ENCODE peak calls at places on chromosomes 11 and 22, in eight cellular contexts. D is thoracic aorta, X is mesendoderm, W is PC-9, B is HCT116, Q is pancreas, Y is Karpas-422, M is GM23338. L is an unnamed sample.

GRCh38 chr11:64638017-64638664 is 47.1 kb downstream of the SLC22A12 start:
- DNase-seq in D (no peak), X (peak; percentile 56), W (no peak), B (no peak), Q (no peak), Y (no peak), M (peak; percentile 61), L (no peak)

GRCh38 chr11:128904872-128905344 is 13.8 kb downstream of the KCNJ5 start:
- DNase-seq in D (no peak), X (peak; percentile 32), W (peak; percentile 39), B (no peak), Q (no peak), Y (no peak), M (peak; percentile 44), L (peak; percentile 42)

GRCh38 chr11:110491577-110492352 is 62.0 kb downstream of the FDX1 start:
- DNase-seq in D (no peak), X (peak; percentile 56), W (no peak), B (no peak), Q (no peak), Y (no peak), M (no peak), L (no peak)

GRCh38 chr11:32333335-32333991 is 101.9 kb downstream of the WT1 start:
- DNase-seq in D (no peak), X (peak; percentile 81), W (no peak), B (no peak), Q (peak; percentile 65), Y (no peak), M (peak; percentile 81), L (peak; percentile 23)

GRCh38 chr22:31619611-31620300 is 42.3 kb downstream of the PISD start:
- DNase-seq in D (no peak), X (no peak), W (no peak), B (no peak), Q (no peak), Y (no peak), M (no peak), L (no peak)

GRCh38 chr11:1832181-1832988 is 2.4 kb upstream of the SYT8 start:
- DNase-seq in D (no peak), X (peak; percentile 26), W (peak; percentile 56), B (no peak), Q (peak; percentile 78), Y (peak; percentile 75), M (peak; percentile 70), L (no peak)

GRCh38 chr22:37817705-37818311 is 5.4 kb upstream of the GALR3 start:
- DNase-seq in D (no peak), X (peak; percentile 90), W (peak; percentile 91), B (no peak), Q (peak; percentile 92), Y (peak; percentile 87), M (peak; percentile 90), L (peak; percentile 41)

GRCh38 chr22:17629167-17629489 is 579 bp upstream of the ATP6V1E1 start:
- DNase-seq in D (no peak), X (no peak), W (no peak), B (no peak), Q (no peak), Y (no peak), M (peak; percentile 17), L (no peak)

GRCh38 chr22:41925783-41926460 is 684 bp downstream of the TNFRSF13C start:
- DNase-seq in D (no peak), X (peak; percentile 80), W (peak; percentile 78), B (no peak), Q (peak; percentile 84), Y (peak; percentile 93), M (peak; percentile 89), L (no peak)

GRCh38 chr22:30212996-30213441 is 33.5 kb downstream of the LIF start:
- DNase-seq in D (no peak), X (no peak), W (no peak), B (no peak), Q (peak; percentile 42), Y (no peak), M (no peak), L (no peak)

GRCh38 chr22:47195156-47195675 is 432.8 kb downstream of the TBC1D22A start:
- DNase-seq in D (no peak), X (no peak), W (no peak), B (no peak), Q (no peak), Y (no peak), M (no peak), L (no peak)

GRCh38 chr11:128553662-128554392 is 33.5 kb downstream of the ETS1 start:
- DNase-seq in D (no peak), X (peak; percentile 69), W (no peak), B (no peak), Q (no peak), Y (peak; percentile 66), M (no peak), L (no peak)

DNA sequence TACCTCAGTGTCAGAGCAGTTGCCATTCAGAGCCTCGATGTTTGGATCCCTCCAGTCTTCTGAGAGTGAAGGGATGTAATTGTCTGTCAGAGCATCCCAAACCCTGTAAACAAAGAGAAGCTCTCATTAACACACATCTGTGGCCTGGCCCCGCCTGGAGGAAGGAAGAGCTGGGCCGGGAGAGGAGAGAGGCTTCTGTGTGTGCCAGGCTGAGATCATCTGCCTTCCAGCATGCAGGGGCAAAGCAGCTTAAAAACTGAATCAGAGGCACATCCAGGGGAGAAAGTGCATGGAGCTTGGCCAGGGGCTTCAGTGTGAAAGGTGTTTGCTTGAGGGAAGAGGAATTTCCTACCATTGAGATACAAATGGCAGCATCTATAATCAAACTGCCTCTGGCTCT is 14.5 kb downstream of the FEZ1 start:
- DNase-seq in D (no peak), X (no peak), W (no peak), B (no peak), Q (no peak), Y (no peak), M (peak; percentile 44), L (peak; percentile 36)
- H3K27ac ChIP-seq in D (no peak overlapping the region), X (no peak overlapping the region), W (no peak overlapping the region), B (no peak overlapping the region), Q (no peak overlapping the region), Y (no peak overlapping the region), M (no peak overlapping the region), L (no peak overlapping the region)

DNA sequence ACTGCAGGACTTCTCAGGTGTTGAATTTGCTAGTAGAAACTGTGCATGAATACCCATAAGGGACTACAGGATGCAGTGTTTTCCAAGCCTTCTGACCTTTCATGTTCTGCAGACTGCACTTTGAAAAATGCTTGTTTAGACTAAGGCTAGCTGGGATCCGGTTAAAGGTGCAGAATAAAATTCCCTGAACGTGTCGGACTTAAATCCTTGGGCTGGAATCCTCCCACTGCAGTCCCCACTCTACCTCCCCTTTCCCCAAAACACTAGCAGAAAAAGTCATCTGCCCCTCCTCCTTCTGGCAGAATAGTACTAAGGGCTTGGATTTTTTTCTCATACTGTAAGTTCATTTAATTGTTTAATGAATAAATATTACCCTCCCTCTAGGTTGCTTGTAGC is 560 bp upstream of the AMPD3 start:
- DNase-seq in D (no peak), X (no peak), W (no peak), B (no peak), Q (no peak), Y (no peak), M (no peak), L (no peak)
- H3K27ac ChIP-seq in D (no peak overlapping the region), X (no peak overlapping the region), W (peak overlapping the region; percentile 79), B (peak overlapping the region; percentile 77), Q (no peak overlapping the region), Y (peak overlapping the region; percentile 93), M (no peak overlapping the region), L (peak overlapping the region; percentile 98)

GRCh38 chr11:93737904-93738612 is 3.2 kb downstream of the TAF1D start:
- DNase-seq in D (no peak), X (no peak), W (no peak), B (no peak), Q (no peak), Y (peak; percentile 62), M (no peak), L (peak; percentile 81)
- H3K27ac ChIP-seq in D (no peak overlapping the region), X (no peak overlapping the region), W (peak overlapping the region; percentile 99), B (peak overlapping the region; percentile 86), Q (no peak overlapping the region), Y (peak overlapping the region; percentile 85), M (peak overlapping the region; percentile 90), L (peak overlapping the region; percentile 92)

GRCh38 chr11:83951521-83951920 is 665.4 kb upstream of the CCDC90B start:
- DNase-seq in D (no peak), X (peak; percentile 28), W (no peak), B (no peak), Q (no peak), Y (no peak), M (no peak), L (no peak)

GRCh38 chr11:83956119-83956697 is 670.0 kb upstream of the CCDC90B start:
- DNase-seq in D (no peak), X (no peak), W (no peak), B (no peak), Q (peak; percentile 24), Y (peak; percentile 56), M (no peak), L (no peak)

GRCh38 chr11:83957038-83957900 is 671.1 kb upstream of the CCDC90B start:
- DNase-seq in D (no peak), X (peak; percentile 22), W (no peak), B (no peak), Q (no peak), Y (no peak), M (no peak), L (no peak)
- H3K27ac ChIP-seq in D (no peak overlapping the region), X (no peak overlapping the region), W (no peak overlapping the region), B (no peak overlapping the region), Q (no peak overlapping the region), Y (no peak overlapping the region), M (no peak overlapping the region), L (no peak overlapping the region)

DNA sequence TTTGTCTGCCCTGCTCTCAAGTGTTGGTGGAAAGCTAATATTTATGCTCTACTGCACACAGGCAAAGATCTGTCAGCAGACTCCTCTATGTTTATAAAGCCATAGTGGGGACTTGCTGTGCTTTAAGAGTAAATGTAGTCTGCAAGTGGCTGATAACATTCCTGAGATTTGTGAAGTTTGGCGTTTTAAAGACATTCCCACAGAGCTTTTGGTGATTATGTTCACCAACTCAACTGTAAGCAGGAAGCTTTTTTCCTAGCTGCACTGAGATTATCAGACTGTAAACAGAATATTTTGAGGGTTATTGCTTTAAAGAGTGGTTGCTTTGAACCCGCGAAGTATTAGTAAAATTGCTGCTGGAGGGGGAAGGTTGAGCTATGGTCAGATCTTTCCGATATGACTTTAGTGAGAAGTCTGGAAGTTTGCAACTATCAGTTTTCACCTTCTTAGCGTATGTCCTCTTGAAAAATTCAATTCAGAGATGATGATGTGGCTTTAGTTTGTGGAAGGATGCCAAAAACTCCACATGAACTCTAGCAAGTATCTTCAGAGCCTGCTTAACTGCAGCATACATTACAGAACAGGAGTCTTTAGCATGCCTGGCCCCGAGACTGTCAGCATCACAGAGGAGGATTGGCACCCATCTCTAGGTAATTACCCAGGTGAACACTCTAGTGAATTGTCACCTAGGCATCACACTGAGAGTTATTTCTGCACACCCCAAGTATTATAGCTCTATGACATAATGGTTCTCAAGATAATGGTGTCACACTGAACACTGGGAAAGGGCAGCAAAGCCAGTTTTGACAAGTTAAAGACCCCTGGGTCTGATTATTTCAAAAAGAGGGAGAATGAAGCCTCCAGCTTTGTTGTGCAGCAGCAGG is 89.9 kb downstream of the MTNR1B start:
- DNase-seq in D (no peak), X (peak; percentile 32), W (no peak), B (no peak), Q (no peak), Y (no peak), M (no peak), L (no peak)
- H3K27ac ChIP-seq in D (no peak overlapping the region), X (no peak overlapping the region), W (no peak overlapping the region), B (no peak overlapping the region), Q (no peak overlapping the region), Y (no peak overlapping the region), M (no peak overlapping the region), L (no peak overlapping the region)

GRCh38 chr11:106410902-106411301 is 333.4 kb downstream of the AASDHPPT start:
- DNase-seq in D (no peak), X (no peak), W (no peak), B (no peak), Q (no peak), Y (no peak), M (no peak), L (no peak)
- H3K27ac ChIP-seq in D (no peak overlapping the region), X (no peak overlapping the region), W (no peak overlapping the region), B (no peak overlapping the region), Q (no peak overlapping the region), Y (no peak overlapping the region), M (no peak overlapping the region), L (no peak overlapping the region)

GRCh38 chr22:25027552-25027951 is 75.0 kb downstream of the KIAA1671 start:
- DNase-seq in D (no peak), X (peak; percentile 79), W (no peak), B (no peak), Q (no peak), Y (no peak), M (no peak), L (peak; percentile 58)
- H3K27ac ChIP-seq in D (no peak overlapping the region), X (no peak overlapping the region), W (peak overlapping the region; percentile 68), B (no peak overlapping the region), Q (no peak overlapping the region), Y (no peak overlapping the region), M (no peak overlapping the region), L (peak overlapping the region; percentile 52)

L was measured in foreskin keratinocyte.